ENCODE peak calls at places on chromosome 2, in four cellular contexts. O is pancreas, W is SK-N-MC, Z is foreskin fibroblast. M is an unnamed sample.

GRCh38 chr2:38174131-38174530 is 98.2 kb upstream of the CYP1B1 start:
- DNase-seq in W (no peak), Z (no peak), O (no peak), M (no peak)

GRCh38 chr2:176612736-176613135 is 343.5 kb downstream of the MTX2 start:
- DNase-seq in O (no peak), Z (no peak), W (no peak), M (no peak)

GRCh38 chr2:109558076-109558882 is 55.5 kb downstream of the SEPTIN10 start:
- DNase-seq in W (no peak), O (peak; percentile 59), Z (peak; percentile 80), M (no peak)

GRCh38 chr2:232365621-232366321 is 12.8 kb upstream of the ALPP start:
- DNase-seq in Z (no peak), O (no peak), W (no peak), M (peak; percentile 51)

GRCh38 chr2:182915369-182916326 is 49.2 kb upstream of the FRZB start:
- DNase-seq in W (no peak), Z (peak; percentile 78), O (no peak), M (no peak)

GRCh38 chr2:71277536-71278103 is 50.7 kb upstream of the PAIP2B start:
- DNase-seq in O (peak; percentile 4), W (no peak), Z (peak; percentile 15), M (no peak)

GRCh38 chr2:186125156-186125555 is 360.9 kb upstream of the ZC3H15 start:
- DNase-seq in Z (no peak), O (no peak), W (no peak), M (no peak)

GRCh38 chr2:216492951-216493685 is 5.5 kb upstream of the RPL37A start:
- DNase-seq in O (no peak), W (no peak), Z (peak; percentile 79), M (no peak)

GRCh38 chr2:121999273-121999672 is 243.8 kb downstream of the TSN start:
- DNase-seq in Z (no peak), O (no peak), W (peak; percentile 97), M (no peak)

GRCh38 chr2:62042944-62043343 is 137.5 kb downstream of the COMMD1 start:
- DNase-seq in W (no peak), Z (peak; percentile 2), O (no peak), M (no peak)

GRCh38 chr2:190948671-190949070 is 65.3 kb downstream of the STAT1 start:
- DNase-seq in Z (no peak), W (no peak), O (peak; percentile 21), M (no peak)

GRCh38 chr2:70124983-70125480 is 37.8 kb downstream of the PCBP1 start:
- DNase-seq in O (peak; percentile 61), W (no peak), Z (no peak), M (peak; percentile 86)

GRCh38 chr2:194176134-194176533 is 1480.9 kb upstream of the SLC39A10 start:
- DNase-seq in W (no peak), Z (no peak), O (no peak), M (no peak)

GRCh38 chr2:219836647-219837177 is 209.3 kb downstream of the SLC4A3 start:
- DNase-seq in Z (peak; percentile 11), O (no peak), W (no peak), M (no peak)

GRCh38 chr2:38467768-38468463 is 90.8 kb upstream of the ATL2 start:
- DNase-seq in W (no peak), Z (no peak), O (no peak), M (no peak)

GRCh38 chr2:112712903-112713584 is 7.8 kb upstream of the NT5DC4 start:
- DNase-seq in O (no peak), W (no peak), Z (peak; percentile 48), M (no peak)

GRCh38 chr2:232888839-232889529 is 18.9 kb downstream of the SNORC start:
- DNase-seq in O (no peak), Z (no peak), W (no peak), M (no peak)

GRCh38 chr2:43073373-43073772 is 153.0 kb downstream of the ZFP36L2 start:
- DNase-seq in W (peak; percentile 60), O (no peak), Z (peak; percentile 40), M (no peak)

GRCh38 chr2:232400244-232401015 is 6.2 kb upstream of the ALPG start:
- DNase-seq in W (no peak), Z (no peak), O (no peak), M (no peak)

GRCh38 chr2:44441200-44441599 is 79.5 kb downstream of the CAMKMT start:
- DNase-seq in O (no peak), Z (no peak), W (no peak), M (no peak)

GRCh38 chr2:24579053-24579803 is 88.2 kb downstream of the NCOA1 start:
- DNase-seq in O (no peak), W (no peak), Z (no peak), M (no peak)

GRCh38 chr2:22449676-22450075 is 935.3 kb upstream of the KLHL29 start:
- DNase-seq in O (no peak), Z (no peak), W (no peak), M (no peak)

GRCh38 chr2:135620223-135620622 is 88.9 kb downstream of the R3HDM1 start:
- DNase-seq in O (no peak), Z (no peak), W (no peak), M (no peak)

GRCh38 chr2:136386046-136386445 is 268.1 kb upstream of the CXCR4 start:
- DNase-seq in W (no peak), O (no peak), Z (no peak), M (no peak)

GRCh38 chr2:43759195-43759594 is 14.6 kb upstream of the DYNC2LI1 start:
- DNase-seq in Z (peak; percentile 42), W (no peak), O (no peak), M (no peak)

GRCh38 chr2:180604077-180604476 is 376.3 kb upstream of the UBE2E3 start:
- DNase-seq in Z (no peak), O (no peak), W (no peak), M (no peak)

GRCh38 chr2:216389565-216389964 is 17.3 kb upstream of the MARCHF4 start:
- DNase-seq in O (no peak), W (no peak), Z (no peak), M (no peak)

GRCh38 chr2:201208563-201209252 is 25.8 kb downstream of the CASP10 start:
- DNase-seq in W (no peak), Z (no peak), O (no peak), M (no peak)

GRCh38 chr2:37629529-37629928 is 41.9 kb downstream of the CDC42EP3 start:
- DNase-seq in O (no peak), W (no peak), Z (peak; percentile 62), M (no peak)

GRCh38 chr2:145323512-145323911 is 803.6 kb upstream of the ZEB2 start:
- DNase-seq in Z (peak; percentile 30), W (no peak), O (no peak), M (no peak)

GRCh38 chr2:64233396-64233922 is 89.2 kb upstream of the PELI1 start:
- DNase-seq in W (no peak), O (no peak), Z (no peak), M (no peak)

GRCh38 chr2:76197842-76198448 is 487.2 kb upstream of the GCFC2 start:
- DNase-seq in Z (peak; percentile 1), W (peak; percentile 81), O (peak; percentile 27), M (peak; percentile 68)

GRCh38 chr2:52117299-52117698 is 1085.4 kb upstream of the NRXN1 start:
- DNase-seq in O (no peak), Z (peak; percentile 10), W (no peak), M (no peak)

GRCh38 chr2:128316777-128317185 is 1.9 kb downstream of the HS6ST1 start:
- DNase-seq in Z (no peak), W (no peak), O (no peak), M (no peak)

GRCh38 chr2:128315122-128315828 is 3.4 kb downstream of the HS6ST1 start:
- DNase-seq in O (peak; percentile 27), Z (no peak), W (no peak), M (no peak)

GRCh38 chr2:128317186-128317897 is 1.3 kb downstream of the HS6ST1 start:
- DNase-seq in Z (no peak), O (peak; percentile 57), W (no peak), M (peak; percentile 65)

GRCh38 chr2:128314348-128315121 is 4.1 kb downstream of the HS6ST1 start:
- DNase-seq in W (no peak), O (peak; percentile 52), Z (no peak), M (peak; percentile 60)

GRCh38 chr2:128315829-128316776 is 2.6 kb downstream of the HS6ST1 start:
- DNase-seq in W (no peak), O (peak; percentile 9), Z (no peak), M (peak; percentile 75)
- H3K4me3 ChIP-seq in W (peak overlapping the region; percentile 93), O (peak overlapping the region; percentile 96), Z (peak overlapping the region; percentile 78), M (peak overlapping the region; percentile 87)

DNA sequence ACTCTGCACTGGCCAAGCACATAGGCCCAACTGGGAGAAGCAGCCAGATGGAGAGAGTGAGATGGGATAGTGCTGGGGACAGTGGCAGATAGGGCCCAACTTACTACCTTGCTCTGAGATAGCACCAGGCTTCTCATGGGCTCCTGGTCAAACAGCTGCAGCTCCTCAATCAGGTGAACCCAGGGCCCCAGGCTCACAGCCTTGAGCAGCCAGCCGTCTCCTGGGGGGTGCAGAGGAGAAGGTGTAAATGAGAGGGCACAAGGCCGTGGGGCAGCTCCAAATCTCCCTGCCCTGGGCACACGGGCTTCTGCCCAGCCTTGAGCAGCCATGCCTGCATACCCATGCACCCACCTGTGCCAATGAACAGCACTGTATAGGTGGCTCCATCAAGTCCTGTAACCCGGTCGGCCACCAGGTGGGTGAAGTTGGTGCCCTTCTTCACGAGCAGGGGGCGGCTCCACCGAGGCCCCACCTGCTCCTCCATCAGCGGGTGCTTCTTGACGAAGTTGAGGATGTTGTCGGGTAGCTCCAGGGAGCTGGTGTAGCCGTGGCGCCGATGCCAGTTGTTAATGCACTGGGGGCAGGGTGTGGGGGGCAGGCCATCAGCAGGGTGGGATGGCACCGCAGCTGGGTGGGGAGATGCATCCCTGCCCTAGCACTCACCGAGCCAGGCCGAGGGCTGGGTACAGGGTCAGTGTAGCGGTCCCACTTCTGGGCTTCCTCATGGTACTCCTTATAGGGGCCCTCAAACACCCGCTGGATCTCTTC is 5.9 kb upstream of the ANKRD39 start:
- DNase-seq in O (no peak), Z (no peak), W (no peak), M (peak; percentile 69)
- H3K4me3 ChIP-seq in O (no peak overlapping the region), Z (no peak overlapping the region), W (no peak overlapping the region), M (no peak overlapping the region)

GRCh38 chr2:774436-774835 is 97.2 kb upstream of the TMEM18 start:
- DNase-seq in O (no peak), Z (no peak), W (no peak), M (no peak)
- H3K4me3 ChIP-seq in O (no peak overlapping the region), Z (no peak overlapping the region), W (no peak overlapping the region), M (no peak overlapping the region)

DNA sequence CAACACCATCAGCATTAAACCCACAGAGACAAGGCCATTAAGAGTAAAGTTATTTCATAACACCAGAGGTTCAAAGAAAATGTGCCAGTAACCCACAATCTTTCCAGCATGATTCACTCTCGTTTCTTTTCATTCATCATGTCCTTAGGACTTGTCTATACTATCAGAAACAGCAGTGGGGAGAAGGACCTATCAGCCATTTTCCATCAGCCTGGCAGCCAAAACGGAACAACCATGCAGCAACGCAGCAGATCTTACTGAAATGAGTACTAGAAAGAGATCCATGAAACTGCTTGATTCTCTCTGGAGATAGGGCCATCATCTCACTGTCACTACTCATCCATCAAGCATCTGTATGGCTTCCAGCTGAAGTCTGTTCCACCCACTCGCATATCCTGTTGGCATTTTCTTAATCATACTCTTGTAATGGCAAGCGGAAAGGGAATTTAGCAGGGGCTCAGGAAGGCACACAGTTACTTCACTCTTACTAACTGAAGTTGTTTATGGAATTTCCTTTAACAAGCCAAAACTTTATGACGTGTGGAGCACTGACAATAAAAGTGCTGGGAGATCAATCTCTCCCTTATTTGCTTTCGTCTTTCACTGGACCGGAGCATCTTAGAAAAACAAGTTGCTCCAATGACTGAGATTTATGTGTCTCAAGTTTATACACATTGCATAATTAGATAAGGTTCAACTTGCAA is 69.7 kb downstream of the EPHA4 start:
- DNase-seq in O (no peak), Z (peak; percentile 72), W (no peak), M (no peak)
- H3K4me3 ChIP-seq in O (no peak overlapping the region), Z (no peak overlapping the region), W (no peak overlapping the region), M (no peak overlapping the region)

GRCh38 chr2:27218614-27219013 is 1.4 kb downstream of the CAD start:
- DNase-seq in O (no peak), Z (no peak), W (no peak), M (peak; percentile 12)
- H3K4me3 ChIP-seq in O (peak overlapping the region; percentile 76), Z (no peak overlapping the region), W (peak overlapping the region; percentile 85), M (no peak overlapping the region)